ENCODE peak calls at places on chromosomes 13 and 19, in nine cellular contexts. One of them, this sample, is unnamed.

GRCh38 chr13:35502456-35502855 is 26.0 kb upstream of the MAB21L1 start:
- DNase-seq in A549: no peak
- DNase-seq in bronchial epithelial cell: no peak
- DNase-seq in choroid plexus epithelial cell: no peak
- DNase-seq in AG10803: no peak
- DNase-seq in lower lobe of right lung: no peak
- DNase-seq in fibroblast of pulmonary artery: no peak
- DNase-seq in left lung: no peak
- DNase-seq in left ventricle myocardium inferior: no peak
- DNase-seq in this sample: no peak

GRCh38 chr19:11581740-11582139 is 4.3 kb upstream of the ACP5 start:
- DNase-seq in left lung: no peak
- DNase-seq in A549: no peak
- DNase-seq in AG10803: peak; percentile 13
- DNase-seq in bronchial epithelial cell: no peak
- DNase-seq in left ventricle myocardium inferior: no peak
- DNase-seq in fibroblast of pulmonary artery: peak; percentile 18
- DNase-seq in lower lobe of right lung: no peak
- DNase-seq in choroid plexus epithelial cell: peak; percentile 68
- DNase-seq in this sample: peak; percentile 47

GRCh38 chr13:34364633-34365032 is 546.7 kb downstream of the RFC3 start:
- DNase-seq in fibroblast of pulmonary artery: peak; percentile 55
- DNase-seq in left lung: no peak
- DNase-seq in lower lobe of right lung: no peak
- DNase-seq in AG10803: peak; percentile 55
- DNase-seq in left ventricle myocardium inferior: no peak
- DNase-seq in bronchial epithelial cell: peak; percentile 53
- DNase-seq in A549: no peak
- DNase-seq in choroid plexus epithelial cell: peak; percentile 71
- DNase-seq in this sample: no peak

GRCh38 chr13:20799726-20800416 is 26.1 kb upstream of the EEF1AKMT1 start:
- DNase-seq in left lung: no peak
- DNase-seq in left ventricle myocardium inferior: no peak
- DNase-seq in A549: no peak
- DNase-seq in fibroblast of pulmonary artery: peak; percentile 40
- DNase-seq in bronchial epithelial cell: peak; percentile 67
- DNase-seq in AG10803: peak; percentile 46
- DNase-seq in choroid plexus epithelial cell: no peak
- DNase-seq in lower lobe of right lung: no peak
- DNase-seq in this sample: no peak

GRCh38 chr13:113977976-113978375 is 4.1 kb upstream of the C13orf46 start:
- DNase-seq in lower lobe of right lung: peak; percentile 32
- DNase-seq in A549: no peak
- DNase-seq in left lung: peak; percentile 13
- DNase-seq in left ventricle myocardium inferior: no peak
- DNase-seq in fibroblast of pulmonary artery: no peak
- DNase-seq in AG10803: no peak
- DNase-seq in bronchial epithelial cell: no peak
- DNase-seq in choroid plexus epithelial cell: no peak
- DNase-seq in this sample: no peak

GRCh38 chr19:12769689-12770088 is 5.7 kb downstream of the HOOK2 start:
- DNase-seq in left lung: peak; percentile 74
- DNase-seq in bronchial epithelial cell: no peak
- DNase-seq in choroid plexus epithelial cell: no peak
- DNase-seq in AG10803: no peak
- DNase-seq in fibroblast of pulmonary artery: no peak
- DNase-seq in A549: no peak
- DNase-seq in left ventricle myocardium inferior: no peak
- DNase-seq in lower lobe of right lung: peak; percentile 77
- DNase-seq in this sample: peak; percentile 78

GRCh38 chr13:98997738-98998641 is 20.1 kb upstream of the DOCK9 start:
- DNase-seq in lower lobe of right lung: no peak
- DNase-seq in fibroblast of pulmonary artery: no peak
- DNase-seq in choroid plexus epithelial cell: no peak
- DNase-seq in left ventricle myocardium inferior: no peak
- DNase-seq in bronchial epithelial cell: peak; percentile 84
- DNase-seq in AG10803: peak; percentile 89
- DNase-seq in A549: peak; percentile 17
- DNase-seq in left lung: no peak
- DNase-seq in this sample: no peak

GRCh38 chr19:57964761-57965160 is 9.6 kb downstream of the C19orf18 start:
- DNase-seq in left ventricle myocardium inferior: no peak
- DNase-seq in left lung: no peak
- DNase-seq in A549: no peak
- DNase-seq in choroid plexus epithelial cell: no peak
- DNase-seq in AG10803: no peak
- DNase-seq in fibroblast of pulmonary artery: no peak
- DNase-seq in bronchial epithelial cell: no peak
- DNase-seq in lower lobe of right lung: no peak
- DNase-seq in this sample: no peak

GRCh38 chr13:45162821-45163220 is 38.0 kb downstream of the KCTD4 start:
- DNase-seq in bronchial epithelial cell: peak; percentile 95
- DNase-seq in lower lobe of right lung: no peak
- DNase-seq in left lung: no peak
- DNase-seq in fibroblast of pulmonary artery: peak; percentile 92
- DNase-seq in left ventricle myocardium inferior: no peak
- DNase-seq in A549: peak; percentile 51
- DNase-seq in AG10803: peak; percentile 88
- DNase-seq in choroid plexus epithelial cell: peak; percentile 85
- DNase-seq in this sample: no peak

GRCh38 chr13:21015284-21015683 is 46.1 kb downstream of the LATS2 start:
- DNase-seq in left ventricle myocardium inferior: no peak
- DNase-seq in A549: no peak
- DNase-seq in lower lobe of right lung: no peak
- DNase-seq in left lung: no peak
- DNase-seq in AG10803: no peak
- DNase-seq in bronchial epithelial cell: peak; percentile 64
- DNase-seq in fibroblast of pulmonary artery: no peak
- DNase-seq in choroid plexus epithelial cell: no peak
- DNase-seq in this sample: no peak

GRCh38 chr13:107427531-107427930 is 787.8 kb downstream of the LIG4 start:
- DNase-seq in bronchial epithelial cell: no peak
- DNase-seq in AG10803: no peak
- DNase-seq in fibroblast of pulmonary artery: no peak
- DNase-seq in A549: no peak
- DNase-seq in left lung: no peak
- DNase-seq in left ventricle myocardium inferior: no peak
- DNase-seq in lower lobe of right lung: no peak
- DNase-seq in choroid plexus epithelial cell: no peak
- DNase-seq in this sample: no peak
- H3K4me3 ChIP-seq in bronchial epithelial cell: no peak overlapping the region
- H3K4me3 ChIP-seq in AG10803: no peak overlapping the region
- H3K4me3 ChIP-seq in fibroblast of pulmonary artery: no peak overlapping the region
- H3K4me3 ChIP-seq in A549: no peak overlapping the region
- H3K4me3 ChIP-seq in left lung: no peak overlapping the region
- H3K4me3 ChIP-seq in left ventricle myocardium inferior: no peak overlapping the region
- H3K4me3 ChIP-seq in lower lobe of right lung: no peak overlapping the region
- H3K4me3 ChIP-seq in choroid plexus epithelial cell: no peak overlapping the region
- H3K4me3 ChIP-seq in this sample: no peak overlapping the region

GRCh38 chr19:1449467-1450442 is at the start of gene APC2:
- DNase-seq in lower lobe of right lung: no peak
- DNase-seq in A549: no peak
- DNase-seq in choroid plexus epithelial cell: peak; percentile 35
- DNase-seq in AG10803: peak; percentile 36
- DNase-seq in left lung: no peak
- DNase-seq in fibroblast of pulmonary artery: no peak
- DNase-seq in left ventricle myocardium inferior: no peak
- DNase-seq in bronchial epithelial cell: no peak
- DNase-seq in this sample: no peak
- H3K4me3 ChIP-seq in lower lobe of right lung: no peak within 1 kb of the TSS
- H3K4me3 ChIP-seq in A549: peak within 1 kb of the TSS; percentile 31
- H3K4me3 ChIP-seq in choroid plexus epithelial cell: no peak within 1 kb of the TSS
- H3K4me3 ChIP-seq in AG10803: peak within 1 kb of the TSS; percentile 40
- H3K4me3 ChIP-seq in left lung: no peak within 1 kb of the TSS
- H3K4me3 ChIP-seq in fibroblast of pulmonary artery: no peak within 1 kb of the TSS
- H3K4me3 ChIP-seq in left ventricle myocardium inferior: no peak within 1 kb of the TSS
- H3K4me3 ChIP-seq in bronchial epithelial cell: no peak within 1 kb of the TSS
- H3K4me3 ChIP-seq in this sample: no peak within 1 kb of the TSS

GRCh38 chr19:1882786-1883692 is 2.3 kb downstream of the ABHD17A start:
- DNase-seq in choroid plexus epithelial cell: no peak
- DNase-seq in lower lobe of right lung: no peak
- DNase-seq in left ventricle myocardium inferior: no peak
- DNase-seq in A549: no peak
- DNase-seq in bronchial epithelial cell: no peak
- DNase-seq in AG10803: no peak
- DNase-seq in left lung: no peak
- DNase-seq in fibroblast of pulmonary artery: no peak
- DNase-seq in this sample: no peak
- H3K4me3 ChIP-seq in choroid plexus epithelial cell: peak overlapping the region; percentile 8
- H3K4me3 ChIP-seq in lower lobe of right lung: peak overlapping the region; percentile 97
- H3K4me3 ChIP-seq in left ventricle myocardium inferior: peak overlapping the region; percentile 85
- H3K4me3 ChIP-seq in A549: no peak overlapping the region
- H3K4me3 ChIP-seq in bronchial epithelial cell: no peak overlapping the region
- H3K4me3 ChIP-seq in AG10803: peak overlapping the region; percentile 89
- H3K4me3 ChIP-seq in left lung: no peak overlapping the region
- H3K4me3 ChIP-seq in fibroblast of pulmonary artery: peak overlapping the region; percentile 90
- H3K4me3 ChIP-seq in this sample: peak overlapping the region; percentile 91

DNA sequence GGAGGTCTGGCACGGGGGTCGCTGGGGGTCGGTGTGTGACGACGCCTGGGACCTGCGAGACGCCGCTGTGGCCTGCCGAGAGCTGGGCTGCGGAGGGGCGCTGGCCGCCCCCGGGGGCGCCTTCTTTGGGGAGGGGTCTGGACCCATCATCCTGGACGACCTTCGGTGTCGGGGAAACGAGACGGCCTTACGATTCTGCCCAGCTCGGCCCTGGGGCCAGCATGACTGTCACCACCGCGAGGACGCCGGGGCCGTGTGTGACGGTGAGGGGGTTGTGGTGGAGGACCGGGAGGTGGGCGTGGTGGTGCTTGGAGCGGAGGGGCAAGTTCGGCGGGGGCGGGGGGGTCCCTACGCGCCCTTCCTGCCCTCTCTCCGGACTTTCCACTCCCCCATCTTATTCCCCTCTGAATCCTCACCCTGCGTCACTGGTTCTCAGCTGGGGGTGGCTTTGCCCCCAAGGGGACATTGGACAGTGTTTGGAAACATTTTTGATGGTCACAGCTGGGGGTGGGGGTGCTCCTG is 5.5 kb downstream of the SSC5D start:
- DNase-seq in bronchial epithelial cell: no peak
- DNase-seq in left ventricle myocardium inferior: no peak
- DNase-seq in left lung: no peak
- DNase-seq in choroid plexus epithelial cell: no peak
- DNase-seq in lower lobe of right lung: no peak
- DNase-seq in AG10803: no peak
- DNase-seq in A549: no peak
- DNase-seq in fibroblast of pulmonary artery: peak; percentile 48
- DNase-seq in this sample: no peak
- H3K4me3 ChIP-seq in bronchial epithelial cell: no peak overlapping the region
- H3K4me3 ChIP-seq in left ventricle myocardium inferior: peak overlapping the region; percentile 63
- H3K4me3 ChIP-seq in left lung: peak overlapping the region; percentile 15
- H3K4me3 ChIP-seq in choroid plexus epithelial cell: peak overlapping the region; percentile 65
- H3K4me3 ChIP-seq in lower lobe of right lung: peak overlapping the region; percentile 37
- H3K4me3 ChIP-seq in AG10803: peak overlapping the region; percentile 33
- H3K4me3 ChIP-seq in A549: no peak overlapping the region
- H3K4me3 ChIP-seq in fibroblast of pulmonary artery: peak overlapping the region; percentile 65
- H3K4me3 ChIP-seq in this sample: no peak overlapping the region

DNA sequence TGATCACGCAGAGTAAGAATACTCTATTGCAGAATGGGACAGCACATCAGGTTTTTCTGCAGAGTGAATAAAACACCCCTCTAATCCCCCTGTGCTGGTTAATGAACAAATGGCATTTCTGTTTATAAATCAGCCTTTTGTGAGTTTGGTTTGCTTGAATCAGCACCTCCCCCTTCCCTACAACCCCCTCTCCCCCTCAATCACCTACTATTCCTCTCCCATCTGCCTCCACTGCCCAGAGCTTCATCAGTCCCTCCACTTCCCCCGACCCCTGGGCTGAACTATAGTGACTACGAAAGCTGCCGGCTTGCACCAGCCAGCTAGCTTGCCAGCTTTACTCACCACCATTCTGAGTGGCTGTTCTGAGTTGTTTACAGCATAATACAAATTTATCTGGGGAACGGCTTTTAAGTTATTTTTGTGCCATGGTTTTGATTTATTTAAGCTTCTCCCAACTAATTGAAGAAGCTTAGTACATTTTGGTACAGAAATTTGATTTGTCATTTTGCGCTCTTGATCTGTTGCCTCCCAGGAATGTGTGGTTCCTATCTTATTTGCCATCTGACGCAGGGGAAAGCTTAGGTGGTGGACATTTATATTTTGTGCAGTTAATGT is 41.8 kb upstream of the WDFY2 start:
- DNase-seq in lower lobe of right lung: no peak
- DNase-seq in AG10803: no peak
- DNase-seq in bronchial epithelial cell: no peak
- DNase-seq in left ventricle myocardium inferior: no peak
- DNase-seq in choroid plexus epithelial cell: no peak
- DNase-seq in A549: peak; percentile 33
- DNase-seq in fibroblast of pulmonary artery: no peak
- DNase-seq in left lung: no peak
- DNase-seq in this sample: no peak
- H3K4me3 ChIP-seq in lower lobe of right lung: no peak overlapping the region
- H3K4me3 ChIP-seq in AG10803: no peak overlapping the region
- H3K4me3 ChIP-seq in bronchial epithelial cell: no peak overlapping the region
- H3K4me3 ChIP-seq in left ventricle myocardium inferior: no peak overlapping the region
- H3K4me3 ChIP-seq in choroid plexus epithelial cell: no peak overlapping the region
- H3K4me3 ChIP-seq in A549: peak overlapping the region; percentile 27
- H3K4me3 ChIP-seq in fibroblast of pulmonary artery: no peak overlapping the region
- H3K4me3 ChIP-seq in left lung: no peak overlapping the region
- H3K4me3 ChIP-seq in this sample: no peak overlapping the region

GRCh38 chr13:28819748-28820098 is 416 bp upstream of the MTUS2 start:
- DNase-seq in choroid plexus epithelial cell: peak; percentile 55
- DNase-seq in left ventricle myocardium inferior: peak; percentile 69
- DNase-seq in AG10803: peak; percentile 16
- DNase-seq in left lung: no peak
- DNase-seq in bronchial epithelial cell: no peak
- DNase-seq in A549: peak; percentile 41
- DNase-seq in fibroblast of pulmonary artery: peak; percentile 45
- DNase-seq in lower lobe of right lung: peak; percentile 59
- DNase-seq in this sample: no peak
- H3K4me3 ChIP-seq in choroid plexus epithelial cell: peak overlapping the region; percentile 32
- H3K4me3 ChIP-seq in left ventricle myocardium inferior: peak overlapping the region; percentile 71
- H3K4me3 ChIP-seq in AG10803: no peak overlapping the region
- H3K4me3 ChIP-seq in left lung: no peak overlapping the region
- H3K4me3 ChIP-seq in bronchial epithelial cell: peak overlapping the region; percentile 6
- H3K4me3 ChIP-seq in A549: peak overlapping the region; percentile 54
- H3K4me3 ChIP-seq in fibroblast of pulmonary artery: peak overlapping the region; percentile 24
- H3K4me3 ChIP-seq in lower lobe of right lung: no peak overlapping the region
- H3K4me3 ChIP-seq in this sample: no peak overlapping the region

DNA sequence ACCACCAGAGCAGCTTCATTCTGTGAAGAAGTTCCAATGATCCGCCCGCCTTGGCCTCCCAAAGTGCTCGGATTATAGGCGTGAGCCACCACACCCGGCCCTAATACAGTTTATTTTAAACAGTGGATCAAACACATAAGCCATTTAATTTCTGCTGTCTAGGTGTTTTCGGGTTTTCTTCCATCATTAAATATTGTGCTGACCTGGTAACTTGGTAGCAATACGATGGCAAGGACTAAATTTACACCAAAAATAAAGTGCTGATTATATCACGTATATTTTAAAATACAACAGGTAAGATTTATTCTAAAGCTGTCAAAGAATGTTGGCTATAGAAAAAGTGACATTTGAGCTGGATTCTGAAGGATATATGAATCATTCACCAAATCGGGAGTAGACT is 1.3 kb downstream of the MED4 start:
- DNase-seq in choroid plexus epithelial cell: no peak
- DNase-seq in AG10803: no peak
- DNase-seq in fibroblast of pulmonary artery: no peak
- DNase-seq in A549: no peak
- DNase-seq in lower lobe of right lung: no peak
- DNase-seq in bronchial epithelial cell: peak; percentile 35
- DNase-seq in left ventricle myocardium inferior: no peak
- DNase-seq in left lung: no peak
- DNase-seq in this sample: no peak
- H3K4me3 ChIP-seq in choroid plexus epithelial cell: peak overlapping the region; percentile 91
- H3K4me3 ChIP-seq in AG10803: peak overlapping the region; percentile 91
- H3K4me3 ChIP-seq in fibroblast of pulmonary artery: peak overlapping the region; percentile 94
- H3K4me3 ChIP-seq in A549: peak overlapping the region; percentile 82
- H3K4me3 ChIP-seq in lower lobe of right lung: peak overlapping the region; percentile 98
- H3K4me3 ChIP-seq in bronchial epithelial cell: peak overlapping the region; percentile 88
- H3K4me3 ChIP-seq in left ventricle myocardium inferior: peak overlapping the region; percentile 99
- H3K4me3 ChIP-seq in left lung: no peak overlapping the region
- H3K4me3 ChIP-seq in this sample: peak overlapping the region; percentile 90

This sample was measured in Jurkat, Clone E6-1.